ENCODE peak calls at places on chromosomes 12 and 14, in seven cellular contexts. One of them, this sample, is unnamed.

GRCh38 chr14:70317091-70317968 is 42.2 kb downstream of the COX16 start:
- DNase-seq in right lobe of liver: no peak
- DNase-seq in A549: no peak
- DNase-seq in breast epithelium: no peak
- DNase-seq in upper lobe of right lung: no peak
- DNase-seq in uterus: no peak
- DNase-seq in pancreas: peak
- DNase-seq in this sample: no peak

GRCh38 chr14:92495041-92495440 is 18.5 kb upstream of the RIN3 start:
- DNase-seq in pancreas: no peak
- DNase-seq in right lobe of liver: peak
- DNase-seq in uterus: no peak
- DNase-seq in breast epithelium: no peak
- DNase-seq in A549: peak
- DNase-seq in upper lobe of right lung: no peak
- DNase-seq in this sample: no peak

GRCh38 chr12:104011265-104011664 is 38.7 kb downstream of the GLT8D2 start:
- DNase-seq in A549: peak
- DNase-seq in right lobe of liver: no peak
- DNase-seq in upper lobe of right lung: no peak
- DNase-seq in uterus: no peak
- DNase-seq in pancreas: no peak
- DNase-seq in breast epithelium: no peak
- DNase-seq in this sample: no peak

GRCh38 chr12:27550653-27550975 is 26.6 kb downstream of the PPFIBP1 start:
- DNase-seq in breast epithelium: no peak
- DNase-seq in upper lobe of right lung: no peak
- DNase-seq in right lobe of liver: no peak
- DNase-seq in pancreas: no peak
- DNase-seq in A549: no peak
- DNase-seq in uterus: no peak
- DNase-seq in this sample: no peak

GRCh38 chr12:107057071-107057834 is 36.1 kb downstream of the CRY1 start:
- DNase-seq in right lobe of liver: no peak
- DNase-seq in pancreas: no peak
- DNase-seq in upper lobe of right lung: no peak
- DNase-seq in breast epithelium: no peak
- DNase-seq in A549: peak
- DNase-seq in uterus: no peak
- DNase-seq in this sample: no peak

GRCh38 chr12:870378-870777 is 79.1 kb downstream of the RAD52 start:
- DNase-seq in A549: no peak
- DNase-seq in breast epithelium: no peak
- DNase-seq in pancreas: no peak
- DNase-seq in upper lobe of right lung: no peak
- DNase-seq in uterus: no peak
- DNase-seq in right lobe of liver: no peak
- DNase-seq in this sample: no peak

GRCh38 chr14:36662543-36663403 is 1.1 kb downstream of the PAX9 start:
- DNase-seq in pancreas: no peak
- DNase-seq in uterus: no peak
- DNase-seq in upper lobe of right lung: no peak
- DNase-seq in A549: peak
- DNase-seq in breast epithelium: peak
- DNase-seq in right lobe of liver: no peak
- DNase-seq in this sample: peak

GRCh38 chr12:129870796-129871195 is 33.0 kb downstream of the TMEM132D start:
- DNase-seq in A549: no peak
- DNase-seq in breast epithelium: no peak
- DNase-seq in pancreas: no peak
- DNase-seq in right lobe of liver: no peak
- DNase-seq in upper lobe of right lung: no peak
- DNase-seq in uterus: no peak
- DNase-seq in this sample: no peak

GRCh38 chr12:121452356-121453021 is 52.6 kb downstream of the RNF34 start:
- DNase-seq in right lobe of liver: no peak
- DNase-seq in pancreas: no peak
- DNase-seq in upper lobe of right lung: peak
- DNase-seq in A549: no peak
- DNase-seq in uterus: peak
- DNase-seq in breast epithelium: no peak
- DNase-seq in this sample: peak

GRCh38 chr12:17139926-17140325 is 534.0 kb upstream of the LMO3 start:
- DNase-seq in pancreas: no peak
- DNase-seq in breast epithelium: no peak
- DNase-seq in A549: no peak
- DNase-seq in upper lobe of right lung: no peak
- DNase-seq in uterus: no peak
- DNase-seq in right lobe of liver: no peak
- DNase-seq in this sample: no peak

GRCh38 chr12:130298322-130298721 is 39.4 kb upstream of the PIWIL1 start:
- DNase-seq in right lobe of liver: no peak
- DNase-seq in upper lobe of right lung: no peak
- DNase-seq in pancreas: no peak
- DNase-seq in A549: no peak
- DNase-seq in uterus: no peak
- DNase-seq in breast epithelium: no peak
- DNase-seq in this sample: no peak

GRCh38 chr12:39435531-39435930 is 7.4 kb downstream of the KIF21A start:
- DNase-seq in A549: no peak
- DNase-seq in right lobe of liver: no peak
- DNase-seq in breast epithelium: no peak
- DNase-seq in pancreas: no peak
- DNase-seq in uterus: no peak
- DNase-seq in upper lobe of right lung: no peak
- DNase-seq in this sample: no peak

GRCh38 chr14:64114166-64114565 is 180.0 kb downstream of the ESR2 start:
- DNase-seq in upper lobe of right lung: no peak
- DNase-seq in A549: no peak
- DNase-seq in pancreas: no peak
- DNase-seq in breast epithelium: no peak
- DNase-seq in uterus: no peak
- DNase-seq in right lobe of liver: peak
- DNase-seq in this sample: peak

GRCh38 chr14:49770212-49770817 is 2.4 kb downstream of the KLHDC2 start:
- DNase-seq in uterus: no peak
- DNase-seq in breast epithelium: no peak
- DNase-seq in upper lobe of right lung: no peak
- DNase-seq in pancreas: peak
- DNase-seq in right lobe of liver: peak
- DNase-seq in A549: peak
- DNase-seq in this sample: no peak

GRCh38 chr12:94041833-94042232 is 106.5 kb upstream of the PLXNC1 start:
- DNase-seq in A549: no peak
- DNase-seq in breast epithelium: no peak
- DNase-seq in pancreas: no peak
- DNase-seq in uterus: no peak
- DNase-seq in upper lobe of right lung: no peak
- DNase-seq in right lobe of liver: no peak
- DNase-seq in this sample: no peak

GRCh38 chr12:124422142-124422569 is 127.3 kb downstream of the RFLNA start:
- DNase-seq in A549: peak
- DNase-seq in pancreas: peak
- DNase-seq in right lobe of liver: no peak
- DNase-seq in breast epithelium: peak
- DNase-seq in uterus: peak
- DNase-seq in upper lobe of right lung: peak
- DNase-seq in this sample: peak

GRCh38 chr14:59919582-59920377 is at the start of gene LRRC9:
- DNase-seq in pancreas: peak
- DNase-seq in uterus: peak
- DNase-seq in right lobe of liver: peak
- DNase-seq in breast epithelium: no peak
- DNase-seq in A549: no peak
- DNase-seq in upper lobe of right lung: peak
- DNase-seq in this sample: peak

GRCh38 chr14:101127239-101127638 is 223.7 kb upstream of the RTL1 start:
- DNase-seq in right lobe of liver: peak
- DNase-seq in uterus: no peak
- DNase-seq in breast epithelium: no peak
- DNase-seq in pancreas: no peak
- DNase-seq in A549: no peak
- DNase-seq in upper lobe of right lung: no peak
- DNase-seq in this sample: peak

GRCh38 chr12:82942963-82943362 is 256.3 kb downstream of the TMTC2 start:
- DNase-seq in upper lobe of right lung: no peak
- DNase-seq in uterus: no peak
- DNase-seq in right lobe of liver: no peak
- DNase-seq in A549: no peak
- DNase-seq in pancreas: no peak
- DNase-seq in breast epithelium: no peak
- DNase-seq in this sample: no peak

DNA sequence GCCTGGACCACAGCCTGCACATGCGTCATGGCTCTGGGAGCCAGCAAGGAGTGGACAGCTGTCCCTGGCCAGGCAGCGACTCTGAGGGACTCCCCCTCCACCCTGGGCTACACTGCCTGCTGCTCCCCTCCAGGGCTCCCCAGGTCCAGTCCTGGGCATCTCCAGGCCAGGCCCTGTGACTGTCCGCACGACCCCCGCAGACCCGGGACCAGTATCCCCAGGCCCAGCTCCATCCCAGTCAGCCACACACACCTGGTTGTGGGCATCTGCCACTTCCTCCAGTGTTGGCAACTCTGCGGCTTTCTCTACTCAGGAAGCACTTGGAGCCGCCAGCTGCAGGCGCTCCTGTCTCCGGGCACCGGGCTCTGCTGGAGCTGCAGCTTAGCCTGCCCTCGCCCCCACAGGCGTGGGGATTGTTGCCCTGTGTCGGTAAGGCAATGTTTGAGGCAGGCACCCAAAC is 2.4 kb downstream of the ULK1 start:
- DNase-seq in breast epithelium: no peak
- DNase-seq in uterus: no peak
- DNase-seq in pancreas: no peak
- DNase-seq in upper lobe of right lung: no peak
- DNase-seq in A549: no peak
- DNase-seq in right lobe of liver: no peak
- DNase-seq in this sample: no peak
- H3K27ac ChIP-seq in breast epithelium: peak
- H3K27ac ChIP-seq in uterus: peak
- H3K27ac ChIP-seq in pancreas: peak
- H3K27ac ChIP-seq in upper lobe of right lung: peak
- H3K27ac ChIP-seq in A549: peak
- H3K27ac ChIP-seq in right lobe of liver: peak
- H3K27ac ChIP-seq in this sample: peak

GRCh38 chr12:66149702-66150398 is 19.3 kb upstream of the LLPH start:
- DNase-seq in upper lobe of right lung: no peak
- DNase-seq in uterus: no peak
- DNase-seq in breast epithelium: no peak
- DNase-seq in right lobe of liver: no peak
- DNase-seq in A549: no peak
- DNase-seq in pancreas: no peak
- DNase-seq in this sample: no peak
- TF ChIP-seq CTCF in upper lobe of right lung: peak
- TF ChIP-seq CTCF in uterus: no peak
- TF ChIP-seq CTCF in breast epithelium: no peak
- TF ChIP-seq CTCF in right lobe of liver: no peak
- TF ChIP-seq CTCF in A549: no peak
- TF ChIP-seq CTCF in pancreas: no peak
- TF ChIP-seq CTCF in this sample: no peak

GRCh38 chr12:76896274-76896673 is 17.5 kb upstream of the CSRP2 start:
- DNase-seq in A549: no peak
- DNase-seq in upper lobe of right lung: no peak
- DNase-seq in pancreas: no peak
- DNase-seq in right lobe of liver: no peak
- DNase-seq in uterus: no peak
- DNase-seq in breast epithelium: no peak
- DNase-seq in this sample: no peak

GRCh38 chr12:76898472-76898871 is 19.7 kb upstream of the CSRP2 start:
- DNase-seq in breast epithelium: no peak
- DNase-seq in pancreas: no peak
- DNase-seq in right lobe of liver: no peak
- DNase-seq in A549: no peak
- DNase-seq in uterus: no peak
- DNase-seq in upper lobe of right lung: no peak
- DNase-seq in this sample: no peak

GRCh38 chr12:76899522-76899921 is 20.7 kb upstream of the CSRP2 start:
- DNase-seq in upper lobe of right lung: no peak
- DNase-seq in right lobe of liver: no peak
- DNase-seq in uterus: no peak
- DNase-seq in A549: no peak
- DNase-seq in breast epithelium: no peak
- DNase-seq in pancreas: no peak
- DNase-seq in this sample: no peak

GRCh38 chr12:76901628-76902386 is 23.0 kb upstream of the CSRP2 start:
- DNase-seq in A549: no peak
- DNase-seq in breast epithelium: no peak
- DNase-seq in pancreas: no peak
- DNase-seq in upper lobe of right lung: no peak
- DNase-seq in right lobe of liver: no peak
- DNase-seq in uterus: no peak
- DNase-seq in this sample: no peak
- H3K27ac ChIP-seq in A549: no peak
- H3K27ac ChIP-seq in breast epithelium: no peak
- H3K27ac ChIP-seq in pancreas: no peak
- H3K27ac ChIP-seq in upper lobe of right lung: no peak
- H3K27ac ChIP-seq in right lobe of liver: no peak
- H3K27ac ChIP-seq in uterus: no peak
- H3K27ac ChIP-seq in this sample: no peak

GRCh38 chr12:25985296-25985992 is 27.0 kb downstream of the RASSF8 start:
- DNase-seq in right lobe of liver: no peak
- DNase-seq in pancreas: no peak
- DNase-seq in A549: no peak
- DNase-seq in upper lobe of right lung: no peak
- DNase-seq in breast epithelium: no peak
- DNase-seq in uterus: no peak
- DNase-seq in this sample: no peak

GRCh38 chr12:25983625-25984024 is 25.1 kb downstream of the RASSF8 start:
- DNase-seq in upper lobe of right lung: no peak
- DNase-seq in right lobe of liver: no peak
- DNase-seq in A549: no peak
- DNase-seq in breast epithelium: no peak
- DNase-seq in pancreas: no peak
- DNase-seq in uterus: no peak
- DNase-seq in this sample: no peak

GRCh38 chr12:25984759-25985158 is 26.3 kb downstream of the RASSF8 start:
- DNase-seq in A549: no peak
- DNase-seq in right lobe of liver: no peak
- DNase-seq in pancreas: no peak
- DNase-seq in breast epithelium: no peak
- DNase-seq in uterus: no peak
- DNase-seq in upper lobe of right lung: no peak
- DNase-seq in this sample: no peak

GRCh38 chr12:25988505-25988904 is 30.0 kb downstream of the RASSF8 start:
- DNase-seq in breast epithelium: no peak
- DNase-seq in pancreas: no peak
- DNase-seq in uterus: no peak
- DNase-seq in A549: no peak
- DNase-seq in upper lobe of right lung: no peak
- DNase-seq in right lobe of liver: no peak
- DNase-seq in this sample: no peak

DNA sequence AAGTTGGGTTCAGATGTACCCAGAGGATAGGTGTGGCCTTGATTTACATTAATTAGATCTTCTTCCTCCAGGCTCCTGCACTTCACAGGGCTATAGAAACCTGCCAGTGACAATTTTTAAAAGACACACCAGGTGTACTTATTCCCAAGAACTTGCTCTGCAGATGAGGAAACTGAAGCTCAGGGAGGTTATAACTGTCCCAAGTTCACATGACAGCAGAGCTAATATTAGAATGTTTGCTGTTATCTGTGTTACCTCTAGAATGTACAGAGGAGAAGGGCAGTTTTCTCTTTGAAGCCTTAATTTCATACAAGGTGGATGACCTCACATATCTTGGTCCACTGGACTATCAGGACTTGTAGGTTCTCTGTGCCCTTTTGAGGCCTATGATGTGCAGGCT is 27.7 kb downstream of the RASSF8 start:
- DNase-seq in uterus: no peak
- DNase-seq in A549: no peak
- DNase-seq in upper lobe of right lung: no peak
- DNase-seq in right lobe of liver: no peak
- DNase-seq in pancreas: no peak
- DNase-seq in breast epithelium: no peak
- DNase-seq in this sample: no peak
- TF ChIP-seq CTCF in uterus: no peak
- TF ChIP-seq CTCF in A549: no peak
- TF ChIP-seq CTCF in upper lobe of right lung: no peak
- TF ChIP-seq CTCF in right lobe of liver: no peak
- TF ChIP-seq CTCF in pancreas: no peak
- TF ChIP-seq CTCF in breast epithelium: no peak
- TF ChIP-seq CTCF in this sample: no peak